ENCODE peak calls at places on chromosomes 1 and 21, in seven cellular contexts. C, W, G, Z, R, F and M are unnamed samples.

GRCh38 chr1:85295006-85295431 is 18.6 kb upstream of the BCL10 start:
- DNase-seq in C (no peak), W (no peak), G (no peak), Z (no peak), R (no peak), F (no peak), M (peak)

GRCh38 chr21:31500976-31501375 is 156.9 kb upstream of the TIAM1 start:
- DNase-seq in C (no peak), W (no peak), G (no peak), Z (no peak), R (no peak), F (no peak), M (no peak)

GRCh38 chr1:98794196-98794886 is 132.8 kb downstream of the SNX7 start:
- DNase-seq in C (no peak), W (peak), G (no peak), Z (peak), R (no peak), F (no peak), M (peak)

GRCh38 chr21:41361786-41362604 is at the start of gene MX2:
- DNase-seq in C (no peak), W (peak), G (no peak), Z (peak), R (peak), F (peak), M (peak)

GRCh38 chr1:67552336-67552759 is 122.1 kb upstream of the SERBP1 start:
- DNase-seq in C (no peak), W (no peak), G (no peak), Z (peak), R (no peak), F (no peak), M (no peak)

GRCh38 chr1:167909691-167910180 is 4.2 kb downstream of the ADCY10 start:
- DNase-seq in C (no peak), W (no peak), G (no peak), Z (no peak), R (no peak), F (no peak), M (no peak)

GRCh38 chr1:157245823-157246222 is 107.6 kb upstream of the ETV3 start:
- DNase-seq in C (no peak), W (no peak), G (no peak), Z (no peak), R (no peak), F (no peak), M (no peak)

GRCh38 chr1:36279110-36279788 is 26.9 kb upstream of the SH3D21 start:
- DNase-seq in C (no peak), W (no peak), G (no peak), Z (no peak), R (no peak), F (no peak), M (no peak)

GRCh38 chr1:65459397-65459768 is 38.9 kb downstream of the LEPR start:
- DNase-seq in C (no peak), W (peak), G (no peak), Z (peak), R (no peak), F (no peak), M (no peak)

GRCh38 chr21:8989883-8990325 is 1531.5 kb upstream of the TPTE start:
- DNase-seq in C (no peak), W (no peak), G (no peak), Z (no peak), R (peak), F (no peak), M (no peak)

GRCh38 chr1:53080769-53081168 is 18.8 kb downstream of the PODN start:
- DNase-seq in C (no peak), W (no peak), G (no peak), Z (no peak), R (no peak), F (no peak), M (no peak)

GRCh38 chr21:32087452-32087851 is 191.4 kb downstream of the MIS18A start:
- DNase-seq in C (no peak), W (no peak), G (no peak), Z (peak), R (no peak), F (no peak), M (no peak)

GRCh38 chr1:231219422-231220401 is 21.3 kb upstream of the GNPAT start:
- DNase-seq in C (no peak), W (no peak), G (no peak), Z (peak), R (no peak), F (no peak), M (no peak)

GRCh38 chr1:178294654-178295053 is 200.8 kb downstream of the RASAL2 start:
- DNase-seq in C (no peak), W (no peak), G (no peak), Z (no peak), R (no peak), F (no peak), M (no peak)

GRCh38 chr1:47449702-47450552 is 12.1 kb downstream of the FOXD2 start:
- DNase-seq in C (peak), W (no peak), G (no peak), Z (peak), R (no peak), F (no peak), M (no peak)

GRCh38 chr1:237562247-237562823 is 328.4 kb downstream of the ZP4 start:
- DNase-seq in C (no peak), W (no peak), G (no peak), Z (peak), R (no peak), F (no peak), M (peak)

GRCh38 chr1:155000725-155001437 is 1.7 kb upstream of the ZBTB7B start:
- DNase-seq in C (peak), W (peak), G (peak), Z (peak), R (peak), F (peak), M (peak)

GRCh38 chr1:184297244-184297750 is 89.5 kb upstream of the C1orf21 start:
- DNase-seq in C (no peak), W (no peak), G (no peak), Z (no peak), R (no peak), F (no peak), M (no peak)

GRCh38 chr21:36923270-36923669 is 43.2 kb downstream of the HLCS start:
- DNase-seq in C (no peak), W (no peak), G (no peak), Z (no peak), R (peak), F (no peak), M (no peak)

DNA sequence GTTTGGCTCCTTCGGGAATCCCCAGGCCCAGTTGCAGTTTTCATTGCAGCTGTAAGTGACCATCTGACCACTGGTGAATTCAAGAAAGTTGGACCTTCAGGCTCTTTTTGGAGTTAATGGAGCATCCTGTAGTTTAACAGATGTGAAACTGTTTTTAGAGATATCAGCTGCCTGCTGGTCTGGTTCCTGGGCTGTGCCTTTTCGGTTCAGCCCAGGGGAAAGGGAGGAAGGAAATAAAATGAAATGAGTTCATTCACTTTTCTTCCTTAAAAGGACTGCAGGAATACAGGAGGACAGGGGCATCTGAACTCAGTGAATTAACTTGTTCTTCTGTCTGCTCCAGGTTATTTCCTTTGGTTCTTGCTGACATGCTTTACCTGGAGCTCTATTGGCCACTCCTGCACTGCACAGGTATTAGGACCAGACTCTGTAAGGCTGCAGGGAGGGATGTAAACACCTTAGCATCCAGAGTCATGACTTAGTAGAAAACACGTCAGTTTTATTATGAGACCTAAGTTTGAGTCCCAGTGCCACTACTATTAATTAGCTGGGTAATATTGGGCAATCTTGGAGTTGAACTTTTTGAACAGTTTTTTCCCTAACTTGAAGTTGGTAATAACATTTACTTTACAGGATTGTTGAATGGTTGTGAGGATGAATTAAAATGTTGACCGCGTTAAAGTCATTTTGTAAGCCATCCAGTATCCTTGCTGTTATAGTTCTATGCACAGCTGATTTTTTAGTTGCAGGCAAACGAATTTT is 83.6 kb downstream of the LRRC8D start:
- DNase-seq in C (no peak), W (no peak), G (no peak), Z (no peak), R (no peak), F (no peak), M (no peak)
- H3K27ac ChIP-seq in C (no peak), W (peak), G (no peak), Z (no peak), R (peak), F (no peak), M (no peak)

DNA sequence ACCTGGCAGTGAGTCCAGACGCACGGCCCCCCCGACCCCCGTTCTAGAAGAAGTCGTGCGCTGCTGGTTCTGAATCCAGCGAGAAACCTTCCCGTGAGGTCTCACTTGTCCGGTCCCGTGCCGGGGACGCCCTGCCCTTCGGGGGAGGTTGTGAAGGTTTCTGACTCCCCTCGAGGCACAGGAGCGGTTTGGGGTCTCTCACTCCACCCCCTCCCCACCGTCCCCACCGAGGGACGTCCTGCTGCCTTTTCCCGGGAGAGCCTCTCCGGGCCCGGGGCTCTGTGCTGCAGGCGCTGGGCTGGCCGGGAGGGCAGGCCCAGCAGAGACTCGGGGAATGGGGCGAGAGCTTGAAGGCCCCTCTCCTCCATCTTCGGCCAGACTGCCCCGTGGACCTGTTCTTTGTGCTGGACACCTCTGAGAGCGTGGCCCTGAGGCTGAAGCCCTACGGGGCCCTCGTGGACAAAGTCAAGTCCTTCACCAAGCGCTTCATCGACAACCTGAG is 737 bp downstream of the COL6A1 start:
- DNase-seq in C (peak), W (no peak), G (no peak), Z (no peak), R (no peak), F (peak), M (no peak)
- H3K27ac ChIP-seq in C (no peak), W (no peak), G (peak), Z (peak), R (peak), F (peak), M (no peak)

GRCh38 chr1:236172041-236172579 is 29.8 kb downstream of the GPR137B start:
- DNase-seq in C (no peak), W (no peak), G (no peak), Z (no peak), R (no peak), F (no peak), M (no peak)
- H3K27ac ChIP-seq in C (no peak), W (no peak), G (no peak), Z (no peak), R (no peak), F (no peak), M (no peak)

GRCh38 chr1:219325368-219325742 is 151.7 kb downstream of the LYPLAL1 start:
- DNase-seq in C (no peak), W (no peak), G (no peak), Z (no peak), R (no peak), F (no peak), M (no peak)
- H3K27ac ChIP-seq in C (no peak), W (no peak), G (no peak), Z (no peak), R (no peak), F (no peak), M (peak)

GRCh38 chr1:54886724-54887664 is at the start of gene DHCR24:
- DNase-seq in C (peak), W (peak), G (peak), Z (peak), R (peak), F (peak), M (no peak)
- H3K27ac ChIP-seq in C (peak), W (peak), G (peak), Z (peak), R (peak), F (peak), M (peak)

DNA sequence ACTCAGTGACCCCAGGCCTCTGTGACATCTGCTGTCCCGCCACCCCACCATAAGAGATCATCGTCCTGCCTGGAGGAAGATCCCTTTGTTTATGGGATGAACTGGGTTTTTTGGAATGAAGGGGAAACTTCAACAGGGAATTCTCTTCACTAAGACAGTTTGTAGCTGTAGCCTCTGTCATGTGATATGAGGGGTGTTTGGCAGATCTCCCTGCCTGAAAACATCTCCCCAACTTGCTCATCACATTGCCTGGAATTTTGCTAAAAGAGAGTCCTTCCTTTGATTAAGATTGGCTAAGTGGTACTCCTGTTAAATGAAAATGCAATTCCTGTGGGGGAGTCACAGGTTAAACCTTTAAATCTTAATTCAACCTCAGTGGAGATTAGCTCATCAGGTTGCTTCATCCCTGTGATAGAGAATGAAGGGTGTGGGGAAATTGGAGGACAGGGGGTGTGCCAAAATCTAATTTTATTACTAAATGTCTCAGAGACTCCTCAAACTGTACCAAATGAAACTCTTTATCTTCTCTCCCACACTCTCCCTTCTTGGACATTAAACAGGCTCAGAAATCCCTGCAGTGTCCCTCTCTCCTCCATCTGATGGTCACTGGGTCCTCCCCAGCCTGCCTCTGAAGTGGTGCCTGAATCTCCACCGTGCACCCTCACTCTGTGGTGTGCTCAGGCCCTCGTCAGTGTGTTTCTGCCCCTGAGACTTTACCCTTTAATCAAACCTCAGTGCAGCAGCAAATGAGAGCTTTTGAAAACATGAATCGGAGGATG is 54.8 kb downstream of the IER5 start:
- DNase-seq in C (no peak), W (no peak), G (no peak), Z (no peak), R (no peak), F (no peak), M (no peak)
- H3K27ac ChIP-seq in C (no peak), W (no peak), G (no peak), Z (no peak), R (peak), F (no peak), M (peak)

GRCh38 chr1:3522112-3522511 is 67.6 kb downstream of the ARHGEF16 start:
- DNase-seq in C (no peak), W (no peak), G (no peak), Z (no peak), R (no peak), F (no peak), M (no peak)
- H3K27ac ChIP-seq in C (no peak), W (no peak), G (no peak), Z (no peak), R (no peak), F (no peak), M (no peak)